ENCODE peak calls at places on chromosomes 5 and 9, in seven cellular contexts. N, F, D, K, Q, W and H are unnamed samples. For H3K36me3, the result is how much of the 10 kb centered on the place peaks cover.

GRCh38 chr9:134418986-134419683 is 92.9 kb downstream of the RXRA start:
- DNase-seq in N (no peak), F (no peak), D (no peak), K (no peak), Q (no peak), W (no peak), H (no peak)

GRCh38 chr5:109756543-109757186 is 66.9 kb downstream of the MAN2A1 start:
- DNase-seq in N (no peak), F (no peak), D (no peak), K (no peak), Q (no peak), W (no peak), H (no peak)

GRCh38 chr5:112419050-112419595 is at the start of gene EPB41L4A:
- DNase-seq in N (peak), F (no peak), D (peak), K (no peak), Q (peak), W (no peak), H (peak)

GRCh38 chr9:134434896-134435506 is 108.7 kb downstream of the RXRA start:
- DNase-seq in N (peak), F (peak), D (peak), K (peak), Q (peak), W (peak), H (peak)

GRCh38 chr9:37302277-37302676 is 120.2 kb upstream of the GRHPR start:
- DNase-seq in N (no peak), F (no peak), D (no peak), K (no peak), Q (no peak), W (no peak), H (no peak)

GRCh38 chr5:1315709-1316587 is 21.1 kb upstream of the TERT start:
- DNase-seq in N (no peak), F (peak), D (peak), K (no peak), Q (no peak), W (no peak), H (peak)

GRCh38 chr9:117189121-117189520 is 225.7 kb downstream of the ASTN2 start:
- DNase-seq in N (no peak), F (no peak), D (no peak), K (peak), Q (peak), W (no peak), H (peak)

GRCh38 chr5:120463991-120464626 is at the start of gene PRR16:
- DNase-seq in N (peak), F (peak), D (peak), K (peak), Q (peak), W (no peak), H (peak)

GRCh38 chr9:33510264-33511183 is 13.5 kb upstream of the ANKRD18B start:
- DNase-seq in N (peak), F (peak), D (peak), K (peak), Q (peak), W (no peak), H (peak)

GRCh38 chr9:76691761-76692313 is 72.4 kb upstream of the PCA3 start:
- DNase-seq in N (peak), F (no peak), D (peak), K (no peak), Q (no peak), W (no peak), H (no peak)

GRCh38 chr5:124648902-124649467 is 97.5 kb downstream of the ZNF608 start:
- DNase-seq in N (no peak), F (no peak), D (no peak), K (no peak), Q (no peak), W (no peak), H (no peak)
- H3K36me3 ChIP-seq in N (under half), F (under half), D (under half), K (under half), Q (under half), W (under half), H (under half)

GRCh38 chr5:140111859-140112551 is 1.9 kb upstream of the PURA start:
- DNase-seq in N (no peak), F (no peak), D (no peak), K (no peak), Q (no peak), W (no peak), H (no peak)

GRCh38 chr5:140114341-140115185 is 654 bp downstream of the PURA start:
- DNase-seq in N (peak), F (peak), D (peak), K (peak), Q (peak), W (no peak), H (peak)

GRCh38 chr5:140112685-140113179 is 1.2 kb upstream of the PURA start:
- DNase-seq in N (no peak), F (no peak), D (peak), K (peak), Q (peak), W (no peak), H (peak)

GRCh38 chr5:140113699-140114263 is at the start of gene PURA:
- DNase-seq in N (peak), F (peak), D (peak), K (peak), Q (peak), W (peak), H (peak)

DNA sequence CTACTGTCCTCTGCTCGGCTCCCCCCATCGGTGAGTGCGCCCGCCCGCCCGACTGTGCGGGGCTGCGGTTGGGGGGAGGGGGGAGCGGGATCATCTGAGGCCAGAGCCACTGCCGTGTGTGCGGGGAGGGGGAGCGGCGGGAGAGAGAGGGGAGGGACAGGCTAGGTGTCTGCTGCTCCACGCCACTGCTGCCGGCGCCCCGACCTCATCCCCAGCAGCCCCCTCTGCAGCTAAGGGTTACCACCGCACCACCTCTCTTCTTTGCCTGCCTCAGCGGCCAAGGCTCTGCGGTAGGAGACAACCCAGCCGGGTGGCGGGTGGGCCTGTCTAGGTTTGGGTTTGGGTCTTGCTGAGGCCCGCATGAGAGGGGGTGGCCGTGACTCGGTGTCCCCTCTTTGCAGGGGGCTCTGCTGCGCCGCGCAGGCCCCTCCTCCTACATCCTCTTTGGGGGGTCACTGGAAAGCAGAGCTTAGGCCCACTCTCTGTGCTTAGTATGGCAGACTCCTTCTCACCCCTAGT is 670 bp upstream of the PURA start:
- DNase-seq in N (peak), F (no peak), D (peak), K (no peak), Q (no peak), W (no peak), H (peak)
- TF ChIP-seq EZH2 in N (no peak), F (no peak), D (peak), K (no peak), Q (no peak), W (no peak), H (no peak)

DNA sequence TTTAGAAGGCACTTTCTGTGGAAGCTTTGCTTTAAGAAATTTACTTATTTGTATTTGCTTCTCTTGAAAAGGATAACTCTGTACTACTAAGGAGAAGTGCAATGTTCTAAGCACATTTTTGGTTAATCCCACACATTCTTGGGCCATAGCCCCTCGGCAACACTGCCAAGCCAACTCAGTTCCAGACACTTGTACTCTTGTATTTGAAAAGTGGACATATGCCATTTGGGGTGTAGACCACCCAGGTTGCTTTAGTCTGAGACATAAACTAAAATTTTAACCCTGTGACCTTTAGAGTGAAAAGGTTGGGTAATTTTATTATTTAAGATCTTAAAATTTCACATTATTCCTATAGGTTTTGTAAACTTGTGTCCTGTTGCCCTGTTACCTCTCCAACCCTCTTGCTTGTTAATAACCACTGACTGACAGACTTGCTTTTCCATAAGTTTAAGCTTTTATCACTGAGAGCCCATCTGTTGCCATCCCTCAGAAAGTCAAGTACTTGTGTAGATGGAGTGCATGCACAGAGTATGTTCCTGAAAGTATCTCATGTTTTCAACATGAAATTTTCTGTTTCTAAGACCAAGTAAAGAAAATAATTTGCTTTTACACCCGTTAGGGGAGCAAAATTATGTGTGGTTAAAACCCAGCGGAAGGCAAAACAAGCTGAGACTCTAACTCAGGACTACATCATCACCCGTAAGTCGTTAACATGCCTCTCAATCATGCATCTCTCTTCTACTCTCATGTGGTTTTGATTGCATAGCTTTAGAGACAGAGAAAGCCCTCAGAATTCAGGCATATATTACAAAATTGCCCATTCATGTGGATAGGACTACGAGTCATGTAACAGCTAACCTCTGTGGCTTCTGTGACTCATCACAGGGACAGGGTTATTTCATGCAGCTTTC is 117.3 kb downstream of the GDNF start:
- DNase-seq in N (peak), F (peak), D (no peak), K (peak), Q (peak), W (no peak), H (peak)
- H3K9ac ChIP-seq in N (no peak), F (no peak), D (no peak), K (peak), Q (no peak), W (no peak), H (peak)

DNA sequence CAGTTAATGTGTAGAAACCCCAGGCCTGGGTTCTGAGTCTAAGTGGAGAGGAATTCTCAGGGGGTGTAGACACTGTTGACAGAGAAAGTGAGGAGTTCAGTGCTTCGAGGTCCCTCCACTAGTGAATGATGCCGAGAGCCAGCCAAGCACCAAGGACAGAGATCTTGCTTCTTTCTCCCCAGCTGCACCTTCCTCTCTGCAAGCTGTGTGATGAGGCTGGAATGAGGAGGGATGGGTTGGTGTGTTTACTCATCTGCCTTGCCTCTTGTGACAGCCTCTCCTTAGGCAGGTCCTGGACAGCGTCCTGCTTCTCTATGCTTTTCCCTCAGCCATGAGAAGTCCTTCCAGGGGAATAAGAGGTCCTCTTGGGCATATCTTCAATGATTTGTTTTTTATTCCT is 35.3 kb downstream of the HNRNPH1 start:
- DNase-seq in N (no peak), F (no peak), D (no peak), K (no peak), Q (no peak), W (no peak), H (no peak)
- H3K36me3 ChIP-seq in N (under half), F (under half), D (under half), K (under half), Q (under half), W (under half), H (under half)